ENCODE peak calls at places on chromosomes 2 and 18, in six cellular contexts. F is astrocyte, Y is BJ, N is foreskin fibroblast, B is WERI-Rb-1, O is GM23338. Q is an unnamed sample.

GRCh38 chr2:222296911-222297599 is 1.7 kb downstream of the PAX3 start:
- DNase-seq in O (peak), N (no peak), Y (no peak), F (peak), B (no peak), Q (no peak)

GRCh38 chr2:64036343-64036742 is 17.1 kb upstream of the VPS54 start:
- DNase-seq in O (no peak), F (peak), B (no peak), N (peak), Y (no peak), Q (no peak)

GRCh38 chr2:111537078-111537620 is 346.8 kb downstream of the ANAPC1 start:
- DNase-seq in F (no peak), Y (no peak), B (no peak), N (no peak), O (no peak), Q (no peak)

GRCh38 chr2:26792720-26793119 is 6.9 kb downstream of the CENPA start:
- DNase-seq in Y (no peak), O (no peak), F (peak), B (no peak), N (no peak), Q (no peak)

GRCh38 chr2:126408671-126409070 is 247.3 kb upstream of the GYPC start:
- DNase-seq in B (no peak), N (no peak), O (no peak), F (no peak), Y (no peak), Q (no peak)

GRCh38 chr18:59498687-59499086 is 139.6 kb upstream of the LMAN1 start:
- DNase-seq in B (no peak), N (no peak), F (no peak), Y (no peak), O (no peak), Q (no peak)

GRCh38 chr2:55936351-55936750 is 12.8 kb upstream of the EFEMP1 start:
- DNase-seq in B (no peak), O (no peak), F (peak), N (no peak), Y (no peak), Q (no peak)

GRCh38 chr18:35938158-35938557 is 34.3 kb upstream of the RMP24 start:
- DNase-seq in Y (no peak), O (no peak), N (no peak), B (no peak), F (peak), Q (no peak)

GRCh38 chr2:39881494-39881893 is 102.4 kb upstream of the THUMPD2 start:
- DNase-seq in F (no peak), B (no peak), Y (no peak), O (no peak), N (peak), Q (no peak)

GRCh38 chr18:12742453-12742852 is 39.6 kb downstream of the PSMG2 start:
- DNase-seq in B (no peak), Y (no peak), F (peak), N (peak), O (no peak), Q (no peak)

GRCh38 chr18:58590231-58590630 is 38.7 kb downstream of the ALPK2 start:
- DNase-seq in B (no peak), F (peak), N (peak), Y (peak), O (peak), Q (no peak)

GRCh38 chr18:13888317-13888716 is 27.0 kb downstream of the MC2R start:
- DNase-seq in F (no peak), N (no peak), Y (no peak), B (no peak), O (no peak), Q (no peak)

GRCh38 chr2:221345516-221345915 is 226.6 kb downstream of the EPHA4 start:
- DNase-seq in O (no peak), B (no peak), Y (no peak), N (no peak), F (no peak), Q (no peak)

DNA sequence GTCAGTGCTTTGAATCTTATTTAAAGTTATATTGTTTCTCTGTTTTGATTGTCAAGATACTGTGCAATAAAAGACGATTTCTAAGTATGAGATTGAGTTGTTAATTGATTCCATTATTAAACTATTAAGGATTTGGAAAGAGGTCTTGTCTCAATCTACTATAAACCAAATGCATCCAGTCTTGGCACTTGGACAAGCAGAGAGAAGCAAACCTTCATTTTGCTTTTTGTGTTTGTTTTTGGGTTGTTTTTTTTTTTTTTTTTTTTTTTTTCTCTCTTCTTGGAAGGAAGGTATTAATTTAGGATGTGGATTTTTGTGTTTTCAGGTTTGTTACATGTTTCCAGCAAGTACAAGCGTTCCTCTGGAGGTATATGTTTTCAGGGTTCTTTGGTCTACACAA is 1.6 kb downstream of the PRKCE start:
- DNase-seq in Y (no peak), O (no peak), N (no peak), F (no peak), B (no peak), Q (no peak)
- H3K4me3 ChIP-seq in Y (peak), O (peak), N (peak), F (peak), B (no peak), Q (peak)

GRCh38 chr2:47299555-47299954 is 103.4 kb upstream of the MSH2 start:
- DNase-seq in N (peak), F (peak), B (no peak), O (no peak), Y (peak), Q (no peak)
- TF ChIP-seq CTCF in N (no peak), F (no peak), B (no peak), O (no peak), Y (peak), Q (no peak)

DNA sequence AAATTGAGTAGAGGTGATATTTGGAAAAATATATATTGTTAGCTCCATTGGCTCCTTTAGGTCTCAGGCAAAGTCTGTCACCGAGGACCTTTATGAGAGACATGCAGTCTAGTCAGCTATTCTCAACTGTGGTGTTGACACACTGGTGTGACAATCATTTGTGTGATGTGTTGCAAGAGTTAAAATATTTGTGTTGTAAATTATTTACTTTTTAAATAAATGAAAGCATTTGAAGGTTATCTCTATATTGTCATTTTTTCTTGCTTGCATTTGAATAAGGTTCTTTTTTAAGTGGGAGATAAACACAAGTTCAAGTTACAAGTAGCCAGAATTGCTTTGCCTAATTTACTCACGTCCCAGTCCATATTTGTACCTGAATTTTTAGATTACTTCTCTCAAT is 4.3 kb downstream of the REL start:
- DNase-seq in F (no peak), O (no peak), Y (no peak), B (no peak), N (no peak), Q (no peak)
- H3K4me3 ChIP-seq in F (no peak), O (no peak), Y (no peak), B (no peak), N (no peak), Q (no peak)

GRCh38 chr2:163467206-163467605 is 268.6 kb downstream of the FIGN start:
- DNase-seq in B (no peak), O (no peak), F (peak), Y (no peak), N (no peak), Q (no peak)

GRCh38 chr2:163465440-163465839 is 270.4 kb downstream of the FIGN start:
- DNase-seq in Y (no peak), O (no peak), B (no peak), N (no peak), F (no peak), Q (no peak)

GRCh38 chr2:163471947-163472346 is 263.9 kb downstream of the FIGN start:
- DNase-seq in B (no peak), F (peak), N (no peak), O (peak), Y (no peak), Q (no peak)

GRCh38 chr2:163466583-163466982 is 269.2 kb downstream of the FIGN start:
- DNase-seq in O (no peak), Y (no peak), B (no peak), F (peak), N (no peak), Q (no peak)

DNA sequence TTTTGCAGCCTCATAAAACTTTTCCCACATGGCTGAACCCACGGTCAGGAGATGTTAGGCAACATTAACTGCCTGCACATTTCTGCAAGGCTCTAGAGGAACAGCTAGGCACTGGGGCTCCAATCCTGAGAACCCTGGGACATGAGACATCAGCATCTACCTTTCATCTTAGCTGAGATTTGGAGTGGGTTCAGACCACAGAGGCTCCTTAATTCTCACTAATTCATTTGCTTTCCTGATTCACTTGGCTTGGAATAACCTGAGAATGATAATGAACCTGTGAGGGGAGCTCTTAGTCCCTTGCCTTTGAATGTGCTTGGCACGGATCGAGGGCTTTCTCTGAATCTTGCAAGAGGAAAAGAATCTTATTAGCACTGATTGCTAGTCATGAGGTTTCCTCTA is 266.2 kb downstream of the FIGN start:
- DNase-seq in B (no peak), F (peak), N (no peak), Y (peak), O (peak), Q (no peak)
- TF ChIP-seq CTCF in B (no peak), F (no peak), N (no peak), Y (no peak), O (peak), Q (no peak)

GRCh38 chr2:10549621-10550020 is 101.5 kb upstream of the ODC1 start:
- DNase-seq in O (no peak), N (no peak), F (no peak), B (no peak), Y (no peak), Q (no peak)
- H3K4me3 ChIP-seq in O (no peak), N (no peak), F (no peak), B (no peak), Y (no peak), Q (no peak)

GRCh38 chr18:79923896-79924585 is 27.4 kb downstream of the SLC66A2 start:
- DNase-seq in F (no peak), N (no peak), B (peak), Y (no peak), O (no peak), Q (no peak)

GRCh38 chr18:79925656-79925979 is 25.8 kb downstream of the SLC66A2 start:
- DNase-seq in N (no peak), O (no peak), F (no peak), Y (no peak), B (peak), Q (no peak)

GRCh38 chr18:79926715-79927596 is 24.5 kb downstream of the SLC66A2 start:
- DNase-seq in O (no peak), Y (no peak), B (peak), F (no peak), N (no peak), Q (no peak)

GRCh38 chr18:79926306-79926705 is 25.1 kb downstream of the SLC66A2 start:
- DNase-seq in Y (no peak), B (peak), F (no peak), O (no peak), N (no peak), Q (no peak)

DNA sequence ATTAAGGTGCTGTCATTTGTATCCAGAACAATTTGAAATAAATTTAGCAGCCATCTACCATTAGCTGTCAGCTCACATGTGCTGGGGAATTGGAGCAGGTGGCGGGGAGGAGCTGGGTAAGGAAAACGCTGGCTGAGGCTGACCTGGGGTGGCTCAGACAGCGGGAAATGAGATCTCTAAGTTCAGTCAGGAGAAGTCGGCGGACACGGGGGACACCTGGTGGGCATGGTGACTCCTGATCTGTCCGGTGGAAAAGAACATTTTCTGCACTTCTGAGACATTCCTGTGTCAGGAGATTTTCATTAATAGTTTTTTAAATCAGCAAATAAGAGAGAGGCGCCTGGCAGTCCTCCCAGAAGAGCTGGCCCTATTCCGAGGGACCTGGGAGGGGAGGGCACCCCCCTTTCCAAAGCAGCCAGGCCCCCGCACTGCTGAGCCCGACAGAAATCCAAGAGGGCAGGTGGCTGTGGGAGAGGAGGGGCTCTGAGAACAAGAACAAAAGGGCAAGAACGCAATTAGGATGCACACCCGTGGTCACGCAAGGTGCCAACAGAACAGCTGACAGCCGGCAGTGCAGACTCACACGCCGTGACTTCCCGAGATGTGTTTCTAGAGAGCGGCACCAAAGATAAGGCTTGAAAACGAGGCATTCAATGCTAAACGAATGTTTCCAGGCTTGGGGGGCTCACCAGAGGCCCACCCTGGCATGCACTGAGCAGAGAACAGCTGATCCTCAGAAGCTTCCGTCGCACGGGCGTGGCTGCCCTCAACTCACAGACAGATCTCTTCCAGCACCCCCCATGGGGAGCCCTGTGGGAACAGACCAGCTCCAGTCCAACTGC is 26.4 kb downstream of the SLC66A2 start:
- DNase-seq in F (no peak), O (no peak), Y (no peak), B (peak), N (no peak), Q (no peak)
- TF ChIP-seq CTCF in F (no peak), O (no peak), Y (no peak), B (peak), N (no peak), Q (no peak)

DNA sequence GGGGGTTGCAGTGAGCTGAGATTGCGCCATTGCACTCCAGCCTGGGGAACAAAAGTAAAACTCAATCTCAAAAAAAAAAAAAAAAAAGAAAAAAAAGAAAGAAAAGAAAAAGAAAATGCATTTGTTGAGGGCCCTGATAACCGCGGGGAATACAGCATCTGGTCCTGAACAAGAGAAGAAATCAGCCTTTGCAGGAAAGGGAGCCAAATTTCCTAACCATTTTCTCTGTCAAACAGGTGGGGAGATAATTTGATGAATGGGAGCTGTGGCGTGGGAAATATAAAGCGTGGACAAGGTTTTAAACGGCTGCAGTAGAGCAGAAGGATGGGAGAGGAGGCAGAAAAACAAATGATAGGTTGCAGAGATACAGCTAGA is 864 bp downstream of the E2F6 start:
- DNase-seq in O (no peak), F (no peak), Y (no peak), B (no peak), N (no peak), Q (no peak)
- H3K4me3 ChIP-seq in O (peak), F (peak), Y (peak), B (peak), N (peak), Q (peak)